ENCODE peak calls at places on chromosomes 1 and 21, in eight cellular contexts. H is B cell; X is effector CD4-positive, alpha-beta T cell; B is adipocyte; A is adrenal gland; G is GOT3; D is anterior cingulate cortex; O is EL. W is an unnamed sample.

GRCh38 chr1:25743164-25744139 is 56.5 kb upstream of the SELENON start:
- DNase-seq in H (no peak), X (no peak), B (peak), A (peak), G (peak), D (peak), O (no peak), W (peak)

GRCh38 chr1:70499695-70500094 is 88.6 kb downstream of the CTH start:
- DNase-seq in H (no peak), X (no peak), B (no peak), A (no peak), G (no peak), D (no peak), O (peak), W (no peak)

GRCh38 chr1:110243581-110243980 is 33.5 kb downstream of the KCNC4 start:
- DNase-seq in H (peak), X (no peak), B (no peak), A (no peak), G (no peak), D (no peak), O (no peak), W (no peak)

GRCh38 chr1:198837276-198838021 is 198.6 kb downstream of the PTPRC start:
- DNase-seq in H (no peak), X (no peak), B (no peak), A (no peak), G (no peak), D (no peak), O (no peak), W (no peak)

GRCh38 chr1:231260351-231260750 is 19.3 kb downstream of the GNPAT start:
- DNase-seq in H (no peak), X (no peak), B (no peak), A (no peak), G (no peak), D (no peak), O (no peak), W (no peak)

GRCh38 chr1:16120940-16121410 is 34.9 kb downstream of the EPHA2 start:
- DNase-seq in H (no peak), X (no peak), B (no peak), A (no peak), G (no peak), D (no peak), O (no peak), W (no peak)

GRCh38 chr1:18175530-18176377 is 68.2 kb downstream of the IGSF21 start:
- DNase-seq in H (no peak), X (no peak), B (no peak), A (no peak), G (no peak), D (no peak), O (no peak), W (no peak)

GRCh38 chr1:109133815-109134214 is 19.9 kb downstream of the ELAPOR1 start:
- DNase-seq in H (peak), X (no peak), B (no peak), A (no peak), G (no peak), D (peak), O (no peak), W (peak)

GRCh38 chr1:97674517-97674916 is 246.3 kb downstream of the DPYD start:
- DNase-seq in H (no peak), X (no peak), B (no peak), A (no peak), G (no peak), D (no peak), O (no peak), W (no peak)

GRCh38 chr1:193402032-193402431 is 215.6 kb upstream of the B3GALT2 start:
- DNase-seq in H (no peak), X (no peak), B (no peak), A (no peak), G (no peak), D (no peak), O (no peak), W (no peak)

GRCh38 chr21:16644690-16645089 is 868.2 kb upstream of the CXADR start:
- DNase-seq in H (no peak), X (no peak), B (no peak), A (no peak), G (no peak), D (no peak), O (peak), W (no peak)

GRCh38 chr1:78843111-78843908 is 163.2 kb downstream of the ADGRL4 start:
- DNase-seq in H (no peak), X (no peak), B (peak), A (no peak), G (no peak), D (no peak), O (peak), W (no peak)

GRCh38 chr1:59046730-59047157 is 250.2 kb upstream of the FGGY start:
- DNase-seq in H (peak), X (no peak), B (peak), A (no peak), G (no peak), D (no peak), O (peak), W (no peak)

GRCh38 chr1:50132495-50132894 is 23.8 kb downstream of the ELAVL4 start:
- DNase-seq in H (no peak), X (no peak), B (no peak), A (no peak), G (no peak), D (no peak), O (no peak), W (no peak)

GRCh38 chr1:109739738-109740614 is 862 bp downstream of the GSTM3 start:
- DNase-seq in H (peak), X (peak), B (peak), A (peak), G (peak), D (peak), O (peak), W (peak)

GRCh38 chr1:117014209-117014608 is 12.6 kb downstream of the CD101 start:
- DNase-seq in H (no peak), X (no peak), B (no peak), A (no peak), G (no peak), D (no peak), O (no peak), W (no peak)

GRCh38 chr21:44558695-44559094 is at the start of gene KRTAP10-3:
- DNase-seq in H (no peak), X (no peak), B (no peak), A (no peak), G (no peak), D (no peak), O (no peak), W (no peak)

GRCh38 chr1:162878000-162878596 is 17.1 kb upstream of the CCDC190 start:
- DNase-seq in H (no peak), X (no peak), B (peak), A (peak), G (peak), D (peak), O (peak), W (no peak)

GRCh38 chr1:17452686-17453085 is 13.2 kb upstream of the RCC2 start:
- DNase-seq in H (no peak), X (no peak), B (no peak), A (no peak), G (no peak), D (no peak), O (no peak), W (no peak)

GRCh38 chr1:43275826-43276620 is 6.2 kb downstream of the TMEM125 start:
- DNase-seq in H (no peak), X (no peak), B (no peak), A (no peak), G (no peak), D (no peak), O (no peak), W (peak)

GRCh38 chr1:168509875-168510594 is 33.8 kb downstream of the XCL2 start:
- DNase-seq in H (no peak), X (no peak), B (no peak), A (no peak), G (no peak), D (no peak), O (no peak), W (no peak)

GRCh38 chr1:116494351-116494692 is 76.5 kb downstream of the CD58 start:
- DNase-seq in H (no peak), X (no peak), B (peak), A (no peak), G (no peak), D (no peak), O (no peak), W (no peak)

W was measured in right lobe of liver.